ENCODE peak calls at places on chromosomes 5 and 9, in nine cellular contexts. D is uterus, G is endothelial cell of umbilical vein, T is right lobe of liver, L is tibial nerve, I is heart left ventricle, R is stomach, C is IMR-90, X is HCT116. U is an unnamed sample. For H3K4me1, the result is how much of the 10 kb centered on the place peaks cover.

GRCh38 chr5:278646-279045 is 7.2 kb downstream of the PDCD6 start:
- DNase-seq in D (no peak), G (no peak), T (no peak), L (no peak), I (no peak), R (no peak), C (no peak), X (no peak), U (no peak)

GRCh38 chr5:168987540-168988300 is 313.2 kb downstream of the SLIT3 start:
- DNase-seq in D (peak), G (peak), T (peak), L (peak), I (peak), R (peak), C (peak), X (peak), U (peak)

GRCh38 chr9:22142681-22143080 is 133.6 kb upstream of the CDKN2B start:
- DNase-seq in D (no peak), G (peak), T (no peak), L (no peak), I (no peak), R (no peak), C (peak), X (no peak), U (no peak)

GRCh38 chr9:99680191-99680590 is 141.5 kb upstream of the NR4A3 start:
- DNase-seq in D (no peak), G (peak), T (no peak), L (no peak), I (no peak), R (no peak), C (peak), X (no peak), U (no peak)

GRCh38 chr9:135030711-135031245 is 56.7 kb upstream of the OLFM1 start:
- DNase-seq in D (no peak), G (no peak), T (no peak), L (no peak), I (no peak), R (no peak), C (no peak), X (no peak), U (no peak)

GRCh38 chr5:157387683-157388093 is 72.3 kb upstream of the NIPAL4 start:
- DNase-seq in D (peak), G (peak), T (no peak), L (peak), I (peak), R (no peak), C (peak), X (peak), U (no peak)

GRCh38 chr9:134157378-134157885 is 6.9 kb downstream of the RNU6ATAC start:
- DNase-seq in D (no peak), G (no peak), T (peak), L (no peak), I (no peak), R (no peak), C (no peak), X (no peak), U (no peak)

GRCh38 chr5:95524423-95524822 is 30.4 kb downstream of the SKIC3 start:
- DNase-seq in D (no peak), G (no peak), T (no peak), L (no peak), I (no peak), R (no peak), C (no peak), X (no peak), U (no peak)

GRCh38 chr5:79697222-79698164 is 7.9 kb downstream of the CMYA5 start:
- DNase-seq in D (no peak), G (no peak), T (no peak), L (no peak), I (peak), R (no peak), C (peak), X (no peak), U (no peak)

GRCh38 chr5:42880621-42881020 is 68.9 kb upstream of the SELENOP start:
- DNase-seq in D (no peak), G (no peak), T (no peak), L (no peak), I (no peak), R (no peak), C (no peak), X (no peak), U (no peak)

GRCh38 chr5:42876375-42876844 is 64.7 kb upstream of the SELENOP start:
- DNase-seq in D (no peak), G (peak), T (no peak), L (no peak), I (no peak), R (no peak), C (no peak), X (no peak), U (no peak)

GRCh38 chr5:42875785-42876374 is 64.2 kb upstream of the SELENOP start:
- DNase-seq in D (no peak), G (no peak), T (no peak), L (no peak), I (no peak), R (no peak), C (no peak), X (no peak), U (no peak)

GRCh38 chr5:42881416-42882109 is 69.9 kb upstream of the SELENOP start:
- DNase-seq in D (no peak), G (no peak), T (no peak), L (no peak), I (no peak), R (no peak), C (no peak), X (no peak), U (no peak)

DNA sequence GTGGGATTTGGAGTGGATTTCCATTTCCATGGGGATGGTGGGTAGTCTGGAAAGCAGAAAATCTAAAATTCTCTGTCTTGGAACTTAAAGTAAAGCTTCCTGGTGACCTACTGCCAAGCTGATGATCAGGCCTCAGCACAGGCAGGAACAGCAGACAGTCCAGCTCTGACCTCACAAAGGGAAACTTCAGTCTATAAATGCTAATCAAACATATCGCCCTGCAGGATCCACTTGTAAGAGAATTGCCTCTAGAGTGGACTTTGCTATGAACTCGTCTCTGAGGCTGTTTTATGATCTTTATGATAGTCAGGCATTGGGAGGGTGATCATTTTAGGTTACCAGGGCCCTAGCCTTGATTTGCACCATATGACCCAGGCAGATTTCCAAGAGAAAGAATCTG is 67.6 kb upstream of the SELENOP start:
- DNase-seq in D (no peak), G (no peak), T (no peak), L (no peak), I (no peak), R (no peak), C (no peak), X (no peak), U (no peak)
- TF ChIP-seq POLR2A in D (no peak), G (no peak), T (no peak), L (no peak), I (no peak), R (no peak), C (no peak), X (no peak), U (no peak)

GRCh38 chr9:93138171-93138764 is 4.2 kb upstream of the NINJ1 start:
- DNase-seq in D (no peak), G (no peak), T (no peak), L (no peak), I (no peak), R (no peak), C (no peak), X (no peak), U (no peak)
- H3K4me1 ChIP-seq in D (under half), G (under half), T (under half), L (under half), I (under half), R (under half), C (under half), X (under half), U (under half)

GRCh38 chr5:42991477-42992034 is 48.6 kb downstream of the ANXA2R start:
- DNase-seq in D (no peak), G (no peak), T (peak), L (peak), I (peak), R (no peak), C (peak), X (no peak), U (no peak)
- H3K4me3 ChIP-seq in D (peak), G (peak), T (peak), L (peak), I (peak), R (peak), C (peak), X (peak), U (no peak)

DNA sequence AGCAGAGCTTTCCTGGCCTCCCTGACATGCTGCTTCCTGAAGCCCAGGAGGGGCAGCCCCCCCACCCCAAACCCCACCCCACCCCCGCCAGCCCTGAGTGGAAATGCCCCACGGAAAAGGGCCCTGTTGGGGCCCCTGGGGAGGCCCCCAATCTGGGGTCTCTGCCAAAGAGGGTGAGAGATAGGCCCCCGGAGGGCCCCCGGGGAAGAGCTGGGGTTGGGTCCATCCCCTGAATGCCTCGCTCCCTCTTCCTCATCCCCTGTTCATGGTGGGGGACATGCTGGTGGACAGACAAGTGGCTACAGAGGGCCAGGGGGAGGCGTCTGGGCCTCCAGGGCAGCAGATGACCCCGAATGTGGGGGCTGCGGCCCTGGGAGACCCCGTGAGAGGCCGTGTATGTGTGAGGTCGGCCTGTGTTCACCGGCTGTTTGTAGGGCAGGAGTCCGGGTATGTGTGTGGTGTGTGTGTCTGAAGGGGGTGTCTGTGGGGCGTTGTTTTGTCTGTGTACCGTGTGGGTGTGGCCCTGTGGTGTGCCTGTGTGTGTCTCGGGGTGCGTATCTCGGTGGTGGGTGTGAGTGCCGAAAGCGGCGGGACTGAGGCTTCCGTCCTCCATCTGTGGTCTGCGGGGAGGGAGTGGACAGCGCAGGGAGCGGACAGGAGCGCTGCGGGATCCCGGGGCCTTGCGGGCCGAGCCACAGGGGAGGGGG is 11.3 kb downstream of the C9orf50 start:
- DNase-seq in D (peak), G (no peak), T (no peak), L (peak), I (peak), R (peak), C (no peak), X (no peak), U (no peak)
- TF ChIP-seq POLR2A in D (no peak), G (no peak), T (no peak), L (no peak), I (no peak), R (no peak), C (no peak), X (peak), U (no peak)